ENCODE peak calls at places on chromosomes 7 and 10, in seven cellular contexts. O is heart left ventricle; N is renal cortical epithelial cell; P is choroid plexus epithelial cell; H is NT2/D1; Z is stimulated activated CD4-positive, alpha-beta T cell treated with anti-CD3 and anti-CD28 coated beads, Interleukin-4, amount 100 ng/mL, for 1 hour; Q is activated T-cell treated with anti-CD3 and anti-CD28 coated beads for 1 hour. M is an unnamed sample.

GRCh38 chr10:21403256-21404015 is 122.0 kb downstream of the SKIDA1 start:
- DNase-seq in P (no peak), Q (no peak), Z (no peak), O (no peak), N (no peak), H (no peak), M (no peak)

GRCh38 chr10:126738001-126738400 is 67.5 kb upstream of the C10orf90 start:
- DNase-seq in Z (no peak), Q (no peak), O (no peak), N (no peak), P (no peak), H (no peak), M (no peak)

GRCh38 chr7:140327261-140327661 is 71.1 kb downstream of the SLC37A3 start:
- DNase-seq in Z (no peak), P (no peak), Q (no peak), H (no peak), O (no peak), N (no peak), M (no peak)

GRCh38 chr10:77223532-77224460 is 413.8 kb downstream of the KCNMA1 start:
- DNase-seq in Q (no peak), H (no peak), N (no peak), Z (no peak), P (no peak), O (no peak), M (no peak)

GRCh38 chr10:77925410-77925794 is 1.2 kb downstream of the DLG5 start:
- DNase-seq in O (peak), N (no peak), Q (no peak), Z (no peak), H (no peak), P (peak), M (no peak)

GRCh38 chr7:82319674-82320118 is 123.9 kb downstream of the CACNA2D1 start:
- DNase-seq in H (no peak), N (peak), Q (no peak), Z (no peak), O (peak), P (peak), M (no peak)

GRCh38 chr10:132637477-132638129 is 100.0 kb downstream of the INPP5A start:
- DNase-seq in Q (no peak), P (peak), N (peak), H (peak), Z (no peak), O (peak), M (no peak)

GRCh38 chr10:111109506-111110242 is 32.8 kb downstream of the ADRA2A start:
- DNase-seq in P (no peak), H (no peak), Q (no peak), Z (no peak), N (no peak), O (no peak), M (no peak)

GRCh38 chr7:4168556-4168955 is 513.5 kb upstream of the FOXK1 start:
- DNase-seq in N (no peak), Z (no peak), Q (no peak), P (no peak), O (no peak), H (no peak), M (no peak)

GRCh38 chr7:156308976-156309620 is 331.5 kb upstream of the RNF32 start:
- DNase-seq in Q (no peak), P (no peak), N (no peak), Z (no peak), O (no peak), H (no peak), M (no peak)

GRCh38 chr10:101646369-101646768 is 48.6 kb downstream of the FBXW4 start:
- DNase-seq in Z (no peak), Q (no peak), H (no peak), N (no peak), P (no peak), O (peak), M (no peak)

GRCh38 chr10:79446451-79447020 is 1.1 kb upstream of the ZCCHC24 start:
- DNase-seq in Q (peak), H (no peak), N (no peak), Z (peak), P (no peak), O (peak), M (no peak)

GRCh38 chr10:21702633-21703111 is 168.6 kb downstream of the MLLT10 start:
- DNase-seq in N (no peak), O (no peak), H (no peak), P (no peak), Z (no peak), Q (no peak), M (no peak)

GRCh38 chr7:116575853-116576252 is 51.0 kb downstream of the CAV1 start:
- DNase-seq in H (no peak), Q (no peak), Z (no peak), N (no peak), O (no peak), P (no peak), M (no peak)

GRCh38 chr7:55127135-55127551 is 108.3 kb downstream of the EGFR start:
- DNase-seq in O (no peak), P (no peak), Q (no peak), H (no peak), N (no peak), Z (no peak), M (no peak)

GRCh38 chr7:134828361-134828760 is 48.9 kb downstream of the CALD1 start:
- DNase-seq in Z (no peak), H (no peak), P (no peak), O (no peak), N (no peak), Q (no peak), M (no peak)

GRCh38 chr10:125208854-125209545 is 48.6 kb upstream of the CTBP2 start:
- DNase-seq in Q (no peak), N (no peak), H (no peak), Z (no peak), P (no peak), O (no peak), M (no peak)

GRCh38 chr10:51079331-51079730 is 5.0 kb downstream of the PRKG1 start:
- DNase-seq in O (no peak), N (no peak), P (no peak), H (no peak), Z (no peak), Q (no peak), M (no peak)

GRCh38 chr10:63703113-63703670 is 182.0 kb downstream of the REEP3 start:
- DNase-seq in Z (no peak), O (no peak), Q (no peak), H (no peak), N (no peak), P (peak), M (no peak)

GRCh38 chr7:28405662-28406061 is 6.7 kb upstream of the CREB5 start:
- DNase-seq in N (peak), Z (no peak), P (peak), Q (no peak), H (no peak), O (peak), M (no peak)

GRCh38 chr10:50993817-50994251 is 80.5 kb upstream of the PRKG1 start:
- DNase-seq in H (no peak), P (peak), Z (no peak), Q (no peak), O (peak), N (no peak), M (no peak)

GRCh38 chr7:99403764-99404163 is 4.6 kb downstream of the PDAP1 start:
- DNase-seq in O (no peak), Q (no peak), H (no peak), P (no peak), Z (no peak), N (no peak), M (no peak)

GRCh38 chr10:73801253-73801590 is 10.2 kb downstream of the NDST2 start:
- DNase-seq in P (no peak), Q (no peak), H (no peak), O (no peak), Z (no peak), N (no peak), M (no peak)

GRCh38 chr7:117068511-117069155 is 115.3 kb downstream of the ST7 start:
- DNase-seq in H (no peak), P (no peak), Q (no peak), N (peak), O (no peak), Z (no peak), M (no peak)

GRCh38 chr10:9301148-9301547 is 1246.7 kb downstream of the GATA3 start:
- DNase-seq in H (no peak), N (peak), Z (no peak), Q (no peak), P (peak), O (no peak), M (no peak)

GRCh38 chr7:92727755-92728154 is 108.6 kb downstream of the CDK6 start:
- DNase-seq in P (no peak), O (no peak), H (no peak), N (no peak), Z (no peak), Q (no peak), M (no peak)

GRCh38 chr7:1349351-1349761 is 109.9 kb downstream of the MICALL2 start:
- DNase-seq in N (no peak), O (no peak), H (no peak), P (no peak), Z (no peak), Q (no peak), M (no peak)

GRCh38 chr7:73738220-73738611 is 386 bp downstream of the ABHD11 start:
- DNase-seq in O (peak), P (peak), Z (peak), N (no peak), H (no peak), Q (peak), M (peak)

GRCh38 chr10:95788830-95789229 is 32.9 kb downstream of the ENTPD1 start:
- DNase-seq in O (no peak), N (no peak), P (peak), Z (no peak), H (no peak), Q (no peak), M (no peak)

GRCh38 chr10:122331615-122332446 is 42.7 kb upstream of the PLEKHA1 start:
- DNase-seq in H (no peak), N (peak), O (no peak), Q (no peak), P (no peak), Z (no peak), M (no peak)

GRCh38 chr10:69087600-69088470 is at the start of gene SRGN:
- DNase-seq in Z (peak), N (peak), P (peak), O (peak), H (no peak), Q (peak), M (peak)

GRCh38 chr10:6052247-6053221 is 9.6 kb downstream of the IL2RA start:
- DNase-seq in H (no peak), Z (peak), N (peak), Q (peak), P (no peak), O (peak), M (peak)

GRCh38 chr7:75740846-75741497 is 2.2 kb upstream of the HIP1 start:
- DNase-seq in N (no peak), Z (no peak), H (no peak), P (no peak), O (peak), Q (no peak), M (no peak)

GRCh38 chr7:3464900-3465622 is 164.0 kb downstream of the SDK1 start:
- DNase-seq in O (no peak), P (no peak), Z (no peak), N (no peak), Q (no peak), H (no peak), M (no peak)

GRCh38 chr7:65976659-65977196 is 5.3 kb downstream of the GUSB start:
- DNase-seq in Q (no peak), P (no peak), H (no peak), O (no peak), Z (no peak), N (no peak), M (no peak)

GRCh38 chr7:17340655-17341054 is 42.2 kb downstream of the AHR start:
- DNase-seq in N (no peak), Q (no peak), Z (no peak), H (peak), P (no peak), O (no peak), M (no peak)

GRCh38 chr7:70466725-70467364 is 665.1 kb upstream of the GALNT17 start:
- DNase-seq in Z (no peak), O (no peak), P (no peak), Q (no peak), N (no peak), H (no peak), M (no peak)

M was measured in stimulated activated naive CD4-positive, alpha-beta T cell treated with Interleukin-2 at 50 U/mL for 16 hours.